ENCODE peak calls at places on chromosomes 3 and 15, in seven cellular contexts. One of them, this sample, is unnamed. For H3K36me3 and H3K27me3, the result is how much of the 10 kb centered on the place peaks cover.

GRCh38 chr15:89052474-89052873 is 35.8 kb upstream of the ABHD2 start:
- DNase-seq in endothelial cell of umbilical vein: no peak
- DNase-seq in upper lobe of right lung: no peak
- DNase-seq in BE2C: no peak
- DNase-seq in body of pancreas: no peak
- DNase-seq in left lung: no peak
- DNase-seq in right atrium auricular region: no peak
- DNase-seq in this sample: no peak

GRCh38 chr3:58581328-58582091 is 4.3 kb upstream of the FAM107A start:
- DNase-seq in endothelial cell of umbilical vein: no peak
- DNase-seq in upper lobe of right lung: no peak
- DNase-seq in BE2C: no peak
- DNase-seq in body of pancreas: no peak
- DNase-seq in left lung: no peak
- DNase-seq in right atrium auricular region: no peak
- DNase-seq in this sample: no peak

GRCh38 chr3:58965870-58966269 is 84.0 kb downstream of the CFAP20DC start:
- DNase-seq in endothelial cell of umbilical vein: no peak
- DNase-seq in upper lobe of right lung: no peak
- DNase-seq in BE2C: no peak
- DNase-seq in body of pancreas: no peak
- DNase-seq in left lung: no peak
- DNase-seq in right atrium auricular region: no peak
- DNase-seq in this sample: no peak

GRCh38 chr3:149886957-149887356 is 73.9 kb downstream of the RNF13 start:
- DNase-seq in endothelial cell of umbilical vein: no peak
- DNase-seq in upper lobe of right lung: no peak
- DNase-seq in BE2C: peak
- DNase-seq in body of pancreas: no peak
- DNase-seq in left lung: no peak
- DNase-seq in right atrium auricular region: no peak
- DNase-seq in this sample: no peak

GRCh38 chr3:141085331-141086047 is 34.3 kb downstream of the SPSB4 start:
- DNase-seq in endothelial cell of umbilical vein: no peak
- DNase-seq in upper lobe of right lung: no peak
- DNase-seq in BE2C: no peak
- DNase-seq in body of pancreas: no peak
- DNase-seq in left lung: no peak
- DNase-seq in right atrium auricular region: no peak
- DNase-seq in this sample: no peak

GRCh38 chr3:169657351-169658124 is 6.0 kb downstream of the MECOM start:
- DNase-seq in endothelial cell of umbilical vein: peak
- DNase-seq in upper lobe of right lung: no peak
- DNase-seq in BE2C: no peak
- DNase-seq in body of pancreas: peak
- DNase-seq in left lung: peak
- DNase-seq in right atrium auricular region: no peak
- DNase-seq in this sample: peak

GRCh38 chr15:28907338-28907961 is 21.7 kb downstream of the APBA2 start:
- DNase-seq in endothelial cell of umbilical vein: no peak
- DNase-seq in upper lobe of right lung: peak
- DNase-seq in BE2C: no peak
- DNase-seq in body of pancreas: no peak
- DNase-seq in left lung: peak
- DNase-seq in right atrium auricular region: no peak
- DNase-seq in this sample: no peak

GRCh38 chr3:194872669-194872977 is 186.9 kb downstream of the FAM43A start:
- DNase-seq in endothelial cell of umbilical vein: peak
- DNase-seq in upper lobe of right lung: no peak
- DNase-seq in BE2C: no peak
- DNase-seq in body of pancreas: no peak
- DNase-seq in left lung: no peak
- DNase-seq in right atrium auricular region: no peak
- DNase-seq in this sample: peak

GRCh38 chr15:71792521-71792920 is 17.8 kb upstream of the NR2E3 start:
- DNase-seq in endothelial cell of umbilical vein: peak
- DNase-seq in upper lobe of right lung: no peak
- DNase-seq in BE2C: no peak
- DNase-seq in body of pancreas: no peak
- DNase-seq in left lung: no peak
- DNase-seq in right atrium auricular region: no peak
- DNase-seq in this sample: peak

GRCh38 chr3:133672461-133672860 is 10.7 kb upstream of the TOPBP1 start:
- DNase-seq in endothelial cell of umbilical vein: no peak
- DNase-seq in upper lobe of right lung: no peak
- DNase-seq in BE2C: no peak
- DNase-seq in body of pancreas: no peak
- DNase-seq in left lung: no peak
- DNase-seq in right atrium auricular region: no peak
- DNase-seq in this sample: no peak

GRCh38 chr15:75234191-75234810 is 23.8 kb upstream of the GOLGA6C start:
- DNase-seq in endothelial cell of umbilical vein: no peak
- DNase-seq in upper lobe of right lung: peak
- DNase-seq in BE2C: no peak
- DNase-seq in body of pancreas: no peak
- DNase-seq in left lung: no peak
- DNase-seq in right atrium auricular region: no peak
- DNase-seq in this sample: no peak

GRCh38 chr15:96392380-96393208 is 62.1 kb downstream of the NR2F2 start:
- DNase-seq in endothelial cell of umbilical vein: no peak
- DNase-seq in upper lobe of right lung: no peak
- DNase-seq in BE2C: no peak
- DNase-seq in body of pancreas: no peak
- DNase-seq in left lung: no peak
- DNase-seq in right atrium auricular region: no peak
- DNase-seq in this sample: no peak

GRCh38 chr15:62569460-62570404 is 404.6 kb upstream of the C2CD4B start:
- DNase-seq in endothelial cell of umbilical vein: no peak
- DNase-seq in upper lobe of right lung: peak
- DNase-seq in BE2C: no peak
- DNase-seq in body of pancreas: peak
- DNase-seq in left lung: peak
- DNase-seq in right atrium auricular region: peak
- DNase-seq in this sample: peak

GRCh38 chr15:80274554-80274953 is 22.5 kb upstream of the CTXND1 start:
- DNase-seq in endothelial cell of umbilical vein: no peak
- DNase-seq in upper lobe of right lung: no peak
- DNase-seq in BE2C: no peak
- DNase-seq in body of pancreas: no peak
- DNase-seq in left lung: no peak
- DNase-seq in right atrium auricular region: no peak
- DNase-seq in this sample: no peak

GRCh38 chr3:48408823-48409281 is 21.0 kb downstream of the PLXNB1 start:
- DNase-seq in endothelial cell of umbilical vein: no peak
- DNase-seq in upper lobe of right lung: peak
- DNase-seq in BE2C: peak
- DNase-seq in body of pancreas: peak
- DNase-seq in left lung: peak
- DNase-seq in right atrium auricular region: peak
- DNase-seq in this sample: no peak

GRCh38 chr15:59303641-59304433 is 68.8 kb downstream of the MYO1E start:
- DNase-seq in endothelial cell of umbilical vein: no peak
- DNase-seq in upper lobe of right lung: no peak
- DNase-seq in BE2C: no peak
- DNase-seq in body of pancreas: no peak
- DNase-seq in left lung: no peak
- DNase-seq in right atrium auricular region: no peak
- DNase-seq in this sample: no peak

GRCh38 chr3:100141576-100141975 is 27.3 kb upstream of the FILIP1L start:
- DNase-seq in endothelial cell of umbilical vein: no peak
- DNase-seq in upper lobe of right lung: no peak
- DNase-seq in BE2C: no peak
- DNase-seq in body of pancreas: no peak
- DNase-seq in left lung: no peak
- DNase-seq in right atrium auricular region: no peak
- DNase-seq in this sample: no peak

GRCh38 chr3:192570757-192571156 is 156.6 kb downstream of the FGF12 start:
- DNase-seq in endothelial cell of umbilical vein: no peak
- DNase-seq in upper lobe of right lung: no peak
- DNase-seq in BE2C: no peak
- DNase-seq in body of pancreas: peak
- DNase-seq in left lung: no peak
- DNase-seq in right atrium auricular region: no peak
- DNase-seq in this sample: no peak

GRCh38 chr3:9777695-9778023 is 7.9 kb upstream of the CAMK1 start:
- DNase-seq in endothelial cell of umbilical vein: no peak
- DNase-seq in upper lobe of right lung: no peak
- DNase-seq in BE2C: no peak
- DNase-seq in body of pancreas: no peak
- DNase-seq in left lung: no peak
- DNase-seq in right atrium auricular region: no peak
- DNase-seq in this sample: no peak

DNA sequence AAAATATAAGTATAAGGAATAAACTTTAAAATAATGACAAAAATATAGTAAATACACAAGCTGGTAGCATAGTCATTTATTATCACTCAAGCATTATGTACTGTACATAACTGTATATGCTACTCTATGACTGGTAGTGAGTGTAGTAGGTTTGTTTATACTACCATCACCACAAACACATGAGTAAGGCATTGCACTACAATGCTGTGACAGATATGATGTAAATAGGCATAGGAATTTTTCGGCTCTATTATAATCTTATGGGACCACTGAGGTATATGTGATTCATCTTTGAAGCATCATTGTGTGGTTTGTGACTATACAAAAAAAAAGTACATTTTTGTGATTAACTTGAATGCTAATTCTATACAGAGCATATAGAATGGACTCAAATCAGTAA is 35.3 kb upstream of the FBN1 start:
- DNase-seq in endothelial cell of umbilical vein: no peak
- DNase-seq in upper lobe of right lung: no peak
- DNase-seq in BE2C: no peak
- DNase-seq in body of pancreas: no peak
- DNase-seq in left lung: no peak
- DNase-seq in right atrium auricular region: no peak
- DNase-seq in this sample: peak
- H3K36me3 ChIP-seq in endothelial cell of umbilical vein: under half
- H3K36me3 ChIP-seq in upper lobe of right lung: under half
- H3K36me3 ChIP-seq in BE2C: under half
- H3K36me3 ChIP-seq in body of pancreas: under half
- H3K36me3 ChIP-seq in left lung: under half
- H3K36me3 ChIP-seq in right atrium auricular region: under half
- H3K36me3 ChIP-seq in this sample: under half

DNA sequence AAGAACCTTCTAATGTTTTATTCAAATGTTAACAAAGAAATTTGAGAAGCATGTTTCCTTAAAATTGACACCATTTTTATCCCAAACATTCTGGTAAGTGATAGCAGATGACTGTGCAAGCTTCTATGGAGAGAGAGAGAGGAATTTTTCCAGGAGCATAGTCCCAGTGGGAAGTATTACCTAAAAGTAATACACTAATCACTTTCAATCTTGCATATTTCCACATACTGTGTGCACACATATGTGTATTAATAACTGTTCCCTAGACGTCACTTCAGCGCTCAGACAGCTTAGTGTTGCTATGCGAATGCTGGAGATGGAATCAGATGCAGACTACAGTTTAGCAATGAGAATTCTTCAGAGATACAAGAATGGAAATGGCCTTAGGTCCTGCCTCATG is 424.3 kb upstream of the TPRG1 start:
- DNase-seq in endothelial cell of umbilical vein: no peak
- DNase-seq in upper lobe of right lung: no peak
- DNase-seq in BE2C: no peak
- DNase-seq in body of pancreas: no peak
- DNase-seq in left lung: no peak
- DNase-seq in right atrium auricular region: no peak
- DNase-seq in this sample: no peak
- H3K27me3 ChIP-seq in endothelial cell of umbilical vein: under half
- H3K27me3 ChIP-seq in upper lobe of right lung: under half
- H3K27me3 ChIP-seq in BE2C: under half
- H3K27me3 ChIP-seq in body of pancreas: under half
- H3K27me3 ChIP-seq in left lung: under half
- H3K27me3 ChIP-seq in right atrium auricular region: under half
- H3K27me3 ChIP-seq in this sample: under half

DNA sequence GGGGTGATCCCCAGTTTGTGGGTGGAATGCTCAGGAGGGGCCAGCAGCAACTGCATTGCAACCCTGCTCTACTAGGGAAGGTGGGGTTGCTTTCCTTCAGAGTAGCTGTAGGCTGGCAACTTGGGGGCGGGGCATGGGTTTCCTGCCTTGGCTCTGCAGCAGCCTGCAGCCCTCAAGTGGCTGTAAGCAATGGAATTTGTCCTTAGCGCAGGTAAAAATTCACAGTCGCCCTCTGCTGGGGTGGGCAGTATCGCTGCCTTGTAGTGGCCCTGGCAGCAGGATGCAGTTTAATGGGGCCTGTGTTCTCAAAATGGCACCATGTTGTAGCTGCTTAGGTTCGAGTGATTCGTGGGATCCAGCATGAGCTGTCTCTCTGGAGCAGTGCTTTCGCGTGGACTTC is 29.8 kb downstream of the STT3B start:
- DNase-seq in endothelial cell of umbilical vein: no peak
- DNase-seq in upper lobe of right lung: peak
- DNase-seq in BE2C: no peak
- DNase-seq in body of pancreas: no peak
- DNase-seq in left lung: no peak
- DNase-seq in right atrium auricular region: no peak
- DNase-seq in this sample: no peak
- TF ChIP-seq CTCF in endothelial cell of umbilical vein: no peak
- TF ChIP-seq CTCF in upper lobe of right lung: no peak
- TF ChIP-seq CTCF in BE2C: no peak
- TF ChIP-seq CTCF in body of pancreas: no peak
- TF ChIP-seq CTCF in left lung: no peak
- TF ChIP-seq CTCF in right atrium auricular region: no peak
- TF ChIP-seq CTCF in this sample: no peak

GRCh38 chr3:136713961-136714514 is 38.1 kb downstream of the STAG1 start:
- DNase-seq in endothelial cell of umbilical vein: no peak
- DNase-seq in upper lobe of right lung: peak
- DNase-seq in BE2C: no peak
- DNase-seq in body of pancreas: no peak
- DNase-seq in left lung: peak
- DNase-seq in right atrium auricular region: no peak
- DNase-seq in this sample: no peak

GRCh38 chr3:136711277-136711676 is 40.9 kb downstream of the STAG1 start:
- DNase-seq in endothelial cell of umbilical vein: no peak
- DNase-seq in upper lobe of right lung: no peak
- DNase-seq in BE2C: no peak
- DNase-seq in body of pancreas: no peak
- DNase-seq in left lung: no peak
- DNase-seq in right atrium auricular region: no peak
- DNase-seq in this sample: no peak

GRCh38 chr3:136703429-136703828 is 48.7 kb downstream of the STAG1 start:
- DNase-seq in endothelial cell of umbilical vein: no peak
- DNase-seq in upper lobe of right lung: no peak
- DNase-seq in BE2C: no peak
- DNase-seq in body of pancreas: no peak
- DNase-seq in left lung: no peak
- DNase-seq in right atrium auricular region: no peak
- DNase-seq in this sample: no peak

DNA sequence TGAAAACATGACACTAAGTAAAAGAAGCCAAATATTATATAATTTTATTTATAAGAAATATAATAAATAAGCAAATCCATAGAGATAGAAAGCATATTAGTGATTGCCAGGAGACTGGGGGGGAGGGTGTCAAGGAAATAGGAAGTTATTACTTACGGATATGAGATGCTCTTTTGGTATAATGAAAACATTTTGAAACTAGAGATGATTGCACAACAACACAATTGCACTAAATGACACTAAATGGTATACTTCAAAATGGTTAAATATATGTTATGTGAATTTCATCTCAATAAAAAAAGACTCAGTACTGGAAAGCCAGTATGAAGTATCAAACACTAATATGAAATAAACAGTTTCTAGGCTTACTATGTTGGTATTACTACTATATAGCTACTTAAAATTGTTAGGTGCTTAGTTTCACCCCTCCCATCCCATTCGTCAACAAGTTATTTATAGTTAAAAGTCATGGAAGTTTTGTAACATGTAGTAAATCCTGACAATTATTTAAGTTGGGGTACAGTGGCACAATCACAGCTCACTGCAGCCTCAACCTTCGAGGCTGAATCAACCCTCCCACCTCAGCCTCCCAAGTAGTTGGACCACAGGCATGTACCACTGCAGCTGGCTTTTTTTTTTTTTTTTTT is 43.7 kb downstream of the STAG1 start:
- DNase-seq in endothelial cell of umbilical vein: no peak
- DNase-seq in upper lobe of right lung: no peak
- DNase-seq in BE2C: no peak
- DNase-seq in body of pancreas: no peak
- DNase-seq in left lung: no peak
- DNase-seq in right atrium auricular region: no peak
- DNase-seq in this sample: no peak
- H3K36me3 ChIP-seq in endothelial cell of umbilical vein: under half
- H3K36me3 ChIP-seq in upper lobe of right lung: under half
- H3K36me3 ChIP-seq in BE2C: under half
- H3K36me3 ChIP-seq in body of pancreas: under half
- H3K36me3 ChIP-seq in left lung: under half
- H3K36me3 ChIP-seq in right atrium auricular region: under half
- H3K36me3 ChIP-seq in this sample: under half

This sample was measured in bronchial epithelial cell.